ENCODE peak calls at places on chromosome 19, in nine cellular contexts. X is PC-9; D is heart right ventricle; A is CD4-positive, alpha-beta memory T cell; T is IMR-90; B is psoas muscle; S is H9; Q is effector memory CD4-positive, alpha-beta T cell; Y is uterus. I is an unnamed sample.

GRCh38 chr19:33297401-33298145 is 4.8 kb downstream of the CEBPA start:
- DNase-seq in X (no peak), D (no peak), A (no peak), T (no peak), B (no peak), S (no peak), Q (no peak), Y (peak; percentile 4), I (no peak)

GRCh38 chr19:14563590-14563926 is 8.3 kb downstream of the NDUFB7 start:
- DNase-seq in X (no peak), D (no peak), A (no peak), T (no peak), B (no peak), S (no peak), Q (no peak), Y (no peak), I (no peak)

GRCh38 chr19:737591-738093 is 13.3 kb upstream of the MISP start:
- DNase-seq in X (peak; percentile 51), D (peak; percentile 59), A (peak; percentile 50), T (peak; percentile 16), B (peak; percentile 51), S (peak; percentile 81), Q (peak; percentile 30), Y (no peak), I (peak; percentile 49)

GRCh38 chr19:39708594-39708993 is 4.3 kb downstream of the LGALS14 start:
- DNase-seq in X (no peak), D (no peak), A (no peak), T (no peak), B (no peak), S (no peak), Q (no peak), Y (no peak), I (no peak)

GRCh38 chr19:51159656-51160055 is 17.6 kb downstream of the SIGLEC7 start:
- DNase-seq in X (no peak), D (no peak), A (no peak), T (no peak), B (no peak), S (no peak), Q (no peak), Y (no peak), I (no peak)

GRCh38 chr19:1407662-1408299 is 395 bp downstream of the DAZAP1 start:
- DNase-seq in X (peak; percentile 15), D (peak; percentile 53), A (peak; percentile 34), T (no peak), B (no peak), S (no peak), Q (peak; percentile 16), Y (no peak), I (peak; percentile 32)

GRCh38 chr19:55913643-55914268 is 18.4 kb downstream of the NLRP13 start:
- DNase-seq in X (peak; percentile 10), D (no peak), A (no peak), T (no peak), B (no peak), S (no peak), Q (no peak), Y (no peak), I (no peak)

GRCh38 chr19:57566396-57567256 is 7.0 kb upstream of the ZNF550 start:
- DNase-seq in X (no peak), D (no peak), A (no peak), T (peak; percentile 38), B (no peak), S (no peak), Q (no peak), Y (no peak), I (peak; percentile 4)

GRCh38 chr19:33622809-33623511 is 1.2 kb downstream of the CHST8 start:
- DNase-seq in X (no peak), D (no peak), A (no peak), T (no peak), B (no peak), S (no peak), Q (no peak), Y (no peak), I (no peak)

GRCh38 chr19:58097349-58097748 is 682 bp downstream of the ZSCAN18 start:
- DNase-seq in X (no peak), D (peak; percentile 11), A (no peak), T (no peak), B (no peak), S (no peak), Q (no peak), Y (no peak), I (no peak)

GRCh38 chr19:55018216-55018615 is 19.8 kb downstream of the GP6 start:
- DNase-seq in X (no peak), D (no peak), A (no peak), T (no peak), B (no peak), S (no peak), Q (no peak), Y (no peak), I (no peak)

GRCh38 chr19:46875234-46875633 is 14.4 kb downstream of the ARHGAP35 start:
- DNase-seq in X (no peak), D (no peak), A (no peak), T (no peak), B (no peak), S (no peak), Q (no peak), Y (no peak), I (no peak)
- H3K27ac ChIP-seq in X (no peak overlapping the region), D (no peak overlapping the region), A (no peak overlapping the region), T (no peak overlapping the region), B (no peak overlapping the region), S (no peak overlapping the region), Q (no peak overlapping the region), Y (no peak overlapping the region), I (no peak overlapping the region)

DNA sequence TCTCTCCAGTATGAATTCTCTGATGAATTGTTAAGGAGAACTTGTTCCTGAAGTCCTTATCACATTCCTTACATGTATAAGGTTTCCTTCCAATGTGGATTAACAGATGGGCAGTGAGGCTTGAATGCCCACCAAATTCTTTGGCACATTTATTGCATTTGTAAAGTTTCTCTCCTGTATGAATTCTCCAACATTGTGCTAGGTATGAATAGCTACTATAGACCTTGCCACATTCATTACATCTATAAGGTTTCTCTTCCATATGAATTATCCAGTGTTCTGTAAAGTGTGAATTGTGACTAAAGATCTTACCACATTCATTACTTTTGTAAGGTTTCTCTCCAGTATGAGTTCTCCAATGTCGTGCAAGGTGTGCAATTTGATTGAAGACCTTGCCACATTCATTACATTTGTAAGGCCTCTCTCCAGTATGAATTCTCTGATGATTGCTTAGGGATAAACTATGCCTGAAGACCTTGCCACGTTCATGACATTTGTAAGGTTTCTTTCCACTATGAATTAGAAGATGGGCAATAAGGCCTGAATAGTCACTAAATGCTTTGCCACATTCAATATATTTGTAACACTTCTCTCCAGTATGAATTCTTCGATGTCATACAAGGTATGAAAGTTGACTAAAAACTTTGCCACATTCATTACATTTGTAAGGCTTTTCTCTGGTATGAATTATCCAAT is 20.4 kb downstream of the ZNF578 start:
- DNase-seq in X (no peak), D (no peak), A (no peak), T (no peak), B (no peak), S (no peak), Q (no peak), Y (no peak), I (no peak)
- H3K9me3 ChIP-seq in X (peaks cover 57% of the 10 kb centered on the region), D (peaks cover 79% of the 10 kb centered on the region), A (no peaks in the 10 kb centered on the region), T (peaks cover 76% of the 10 kb centered on the region), B (peaks cover 98% of the 10 kb centered on the region), S (peaks cover 87% of the 10 kb centered on the region), Q (peaks cover 79% of the 10 kb centered on the region), Y (no peaks in the 10 kb centered on the region), I (peaks cover 82% of the 10 kb centered on the region)

GRCh38 chr19:13029893-13030292 is 34.6 kb downstream of the NFIX start:
- DNase-seq in X (no peak), D (no peak), A (no peak), T (no peak), B (peak; percentile 53), S (peak; percentile 63), Q (no peak), Y (no peak), I (no peak)

GRCh38 chr19:13033244-13033643 is 38.0 kb downstream of the NFIX start:
- DNase-seq in X (no peak), D (no peak), A (no peak), T (no peak), B (no peak), S (no peak), Q (no peak), Y (no peak), I (no peak)

GRCh38 chr19:13033819-13034611 is 38.7 kb downstream of the NFIX start:
- DNase-seq in X (peak; percentile 69), D (peak; percentile 85), A (no peak), T (peak; percentile 45), B (peak; percentile 85), S (peak; percentile 79), Q (no peak), Y (peak; percentile 77), I (peak; percentile 56)

GRCh38 chr19:13032837-13033236 is 37.6 kb downstream of the NFIX start:
- DNase-seq in X (no peak), D (no peak), A (no peak), T (no peak), B (no peak), S (no peak), Q (no peak), Y (no peak), I (no peak)

DNA sequence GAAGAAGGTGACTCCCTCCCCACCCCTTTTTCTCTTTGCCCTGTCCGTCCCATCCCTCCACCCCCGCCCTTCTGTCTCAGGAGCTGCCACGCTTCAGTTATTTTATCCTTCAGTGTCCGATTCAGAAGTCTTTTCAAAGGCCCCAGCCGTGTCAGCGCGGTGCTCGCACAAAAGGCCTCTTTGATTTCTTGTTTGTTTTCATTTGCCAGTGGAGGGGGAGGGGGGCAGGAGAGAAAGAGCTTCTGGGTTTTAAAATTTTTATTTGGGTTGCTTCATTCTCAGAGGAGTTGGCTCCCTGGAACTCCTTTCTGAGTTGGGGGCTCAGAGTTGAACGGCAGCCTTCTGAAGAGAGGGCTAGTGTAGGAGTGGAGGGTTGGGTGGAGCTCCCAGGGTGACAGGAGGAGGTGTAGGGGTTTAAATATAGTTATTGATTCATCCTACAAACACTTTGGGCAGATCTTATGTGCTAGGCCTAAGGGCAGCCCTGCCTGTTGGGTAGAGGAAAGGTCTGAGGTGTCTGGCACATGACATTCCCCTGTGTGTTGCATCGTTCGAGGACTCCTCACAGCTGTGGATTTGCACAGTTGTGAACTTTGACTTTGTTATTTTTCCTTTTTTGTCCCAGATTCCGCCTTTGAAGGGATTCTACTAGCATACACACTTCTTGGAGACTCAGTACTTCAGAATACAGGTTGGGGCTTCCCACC is 36.8 kb downstream of the NFIX start:
- DNase-seq in X (no peak), D (no peak), A (no peak), T (peak; percentile 58), B (peak; percentile 60), S (no peak), Q (no peak), Y (no peak), I (no peak)
- H3K27ac ChIP-seq in X (peak overlapping the region; percentile 71), D (peak overlapping the region; percentile 78), A (no peak overlapping the region), T (peak overlapping the region; percentile 51), B (peak overlapping the region; percentile 99), S (no peak overlapping the region), Q (no peak overlapping the region), Y (peak overlapping the region; percentile 99), I (no peak overlapping the region)

GRCh38 chr19:6958786-6959185 is 62.4 kb downstream of the MBD3L2B start:
- DNase-seq in X (no peak), D (no peak), A (no peak), T (no peak), B (no peak), S (no peak), Q (no peak), Y (no peak), I (no peak)

GRCh38 chr19:6967962-6968361 is 53.3 kb downstream of the MBD3L2B start:
- DNase-seq in X (no peak), D (no peak), A (no peak), T (no peak), B (no peak), S (no peak), Q (no peak), Y (no peak), I (no peak)

GRCh38 chr19:6963937-6964336 is 57.3 kb downstream of the MBD3L2B start:
- DNase-seq in X (no peak), D (no peak), A (peak; percentile 37), T (no peak), B (no peak), S (no peak), Q (no peak), Y (no peak), I (peak; percentile 20)

GRCh38 chr19:6963259-6963852 is 57.9 kb downstream of the MBD3L2B start:
- DNase-seq in X (no peak), D (no peak), A (no peak), T (no peak), B (no peak), S (no peak), Q (no peak), Y (no peak), I (no peak)
- H3K9me3 ChIP-seq in X (no peaks in the 10 kb centered on the region), D (peaks cover 3% of the 10 kb centered on the region), A (no peaks in the 10 kb centered on the region), T (peaks cover 14% of the 10 kb centered on the region), B (no peaks in the 10 kb centered on the region), S (peaks cover 67% of the 10 kb centered on the region), Q (no peaks in the 10 kb centered on the region), Y (no peaks in the 10 kb centered on the region), I (no peaks in the 10 kb centered on the region)